ENCODE peak calls at places on chromosomes 12 and 14, in five cellular contexts. S, K, H, U and A are unnamed samples.

GRCh38 chr14:70726651-70727375 is 82.5 kb downstream of the MAP3K9 start:
- DNase-seq in S (no peak), K (no peak), H (no peak), U (no peak), A (no peak)

GRCh38 chr12:54126696-54127537 is 61.9 kb downstream of the SMUG1 start:
- DNase-seq in S (no peak), K (peak), H (peak), U (no peak), A (no peak)

GRCh38 chr14:85087201-85087600 is 442.7 kb upstream of the FLRT2 start:
- DNase-seq in S (no peak), K (no peak), H (no peak), U (no peak), A (no peak)

GRCh38 chr12:67651380-67651695 is 2.8 kb downstream of the DYRK2 start:
- DNase-seq in S (peak), K (no peak), H (no peak), U (peak), A (peak)

GRCh38 chr14:54225457-54225856 is 171.3 kb upstream of the CDKN3 start:
- DNase-seq in S (no peak), K (no peak), H (no peak), U (no peak), A (no peak)

GRCh38 chr12:125860672-125861288 is 795.5 kb downstream of the AACS start:
- DNase-seq in S (no peak), K (no peak), H (no peak), U (no peak), A (no peak)

GRCh38 chr12:45216297-45216982 is 545 bp downstream of the ANO6 start:
- DNase-seq in S (peak), K (peak), H (peak), U (peak), A (peak)

GRCh38 chr12:131274906-131275305 is 321.2 kb downstream of the ADGRD1 start:
- DNase-seq in S (no peak), K (peak), H (no peak), U (no peak), A (no peak)

GRCh38 chr14:105591052-105591451 is 64.7 kb downstream of the TMEM121 start:
- DNase-seq in S (no peak), K (no peak), H (no peak), U (no peak), A (peak)

GRCh38 chr14:68548194-68549056 is 244.4 kb downstream of the ZFP36L1 start:
- DNase-seq in S (no peak), K (peak), H (peak), U (no peak), A (no peak)

GRCh38 chr12:130661501-130662255 is 54.4 kb downstream of the RIMBP2 start:
- DNase-seq in S (no peak), K (no peak), H (no peak), U (no peak), A (no peak)

GRCh38 chr12:124684971-124685688 is 117.7 kb upstream of the NCOR2 start:
- DNase-seq in S (no peak), K (no peak), H (no peak), U (no peak), A (no peak)

GRCh38 chr12:120332041-120332440 is 4.5 kb upstream of the PLA2G1B start:
- DNase-seq in S (no peak), K (no peak), H (no peak), U (no peak), A (no peak)

GRCh38 chr14:64423987-64424386 is 35.8 kb downstream of the MTHFD1 start:
- DNase-seq in S (no peak), K (no peak), H (no peak), U (no peak), A (no peak)

GRCh38 chr12:48937170-48937569 is 11.9 kb upstream of the FKBP11 start:
- DNase-seq in S (no peak), K (no peak), H (no peak), U (no peak), A (no peak)

GRCh38 chr12:53378705-53379388 is 1.1 kb upstream of the SP1 start:
- DNase-seq in S (no peak), K (peak), H (no peak), U (no peak), A (no peak)

GRCh38 chr12:43761535-43761934 is 2.8 kb downstream of the IRAK4 start:
- DNase-seq in S (no peak), K (no peak), H (no peak), U (no peak), A (no peak)

GRCh38 chr14:94115068-94115591 is 4.6 kb downstream of the IFI27 start:
- DNase-seq in S (no peak), K (no peak), H (peak), U (peak), A (no peak)

GRCh38 chr12:124583854-124584253 is 16.4 kb upstream of the NCOR2 start:
- DNase-seq in S (no peak), K (no peak), H (no peak), U (no peak), A (no peak)

GRCh38 chr14:85415015-85415712 is 114.8 kb upstream of the FLRT2 start:
- DNase-seq in S (no peak), K (no peak), H (no peak), U (peak), A (no peak)

GRCh38 chr14:21087294-21088091 is 11.0 kb downstream of the ZNF219 start:
- DNase-seq in S (no peak), K (no peak), H (no peak), U (peak), A (no peak)

GRCh38 chr12:124833693-124834122 is 30.0 kb downstream of the SCARB1 start:
- DNase-seq in S (no peak), K (no peak), H (no peak), U (no peak), A (no peak)

GRCh38 chr12:92334552-92334951 is 188.9 kb upstream of the BTG1 start:
- DNase-seq in S (no peak), K (no peak), H (no peak), U (no peak), A (no peak)

GRCh38 chr14:91392623-91393303 is 24.9 kb downstream of the CCDC88C start:
- DNase-seq in S (no peak), K (peak), H (no peak), U (no peak), A (no peak)

GRCh38 chr12:9721394-9722092 is 11.4 kb downstream of the CLECL1 start:
- DNase-seq in S (peak), K (no peak), H (no peak), U (peak), A (no peak)

GRCh38 chr14:91246051-91246852 is 1.7 kb upstream of the GPR68 start:
- DNase-seq in S (no peak), K (peak), H (no peak), U (no peak), A (no peak)

GRCh38 chr14:50828738-50829471 is 2.1 kb downstream of the NIN start:
- DNase-seq in S (no peak), K (no peak), H (no peak), U (no peak), A (no peak)

GRCh38 chr12:126434412-126434811 is 1369.2 kb downstream of the AACS start:
- DNase-seq in S (no peak), K (no peak), H (no peak), U (no peak), A (no peak)

GRCh38 chr14:61602733-61603077 is 92.6 kb upstream of the HIF1A start:
- DNase-seq in S (no peak), K (no peak), H (no peak), U (no peak), A (no peak)

GRCh38 chr14:79136437-79137430 is 966.6 kb downstream of the NRXN3 start:
- DNase-seq in S (no peak), K (no peak), H (no peak), U (no peak), A (no peak)

GRCh38 chr12:49201595-49202295 is 12.9 kb upstream of the TUBA1A start:
- DNase-seq in S (no peak), K (no peak), H (no peak), U (peak), A (no peak)

GRCh38 chr12:11559941-11560340 is 89.5 kb upstream of the ETV6 start:
- DNase-seq in S (no peak), K (no peak), H (no peak), U (no peak), A (no peak)

GRCh38 chr12:11555743-11556625 is 93.5 kb upstream of the ETV6 start:
- DNase-seq in S (no peak), K (no peak), H (no peak), U (no peak), A (no peak)

GRCh38 chr12:11555195-11555594 is 94.3 kb upstream of the ETV6 start:
- DNase-seq in S (no peak), K (no peak), H (no peak), U (no peak), A (no peak)

GRCh38 chr12:11553871-11554533 is 95.5 kb upstream of the ETV6 start:
- DNase-seq in S (peak), K (no peak), H (no peak), U (peak), A (peak)
- TF ChIP-seq CTCF in S (peak), K (peak), H (peak), U (peak), A (peak)

DNA sequence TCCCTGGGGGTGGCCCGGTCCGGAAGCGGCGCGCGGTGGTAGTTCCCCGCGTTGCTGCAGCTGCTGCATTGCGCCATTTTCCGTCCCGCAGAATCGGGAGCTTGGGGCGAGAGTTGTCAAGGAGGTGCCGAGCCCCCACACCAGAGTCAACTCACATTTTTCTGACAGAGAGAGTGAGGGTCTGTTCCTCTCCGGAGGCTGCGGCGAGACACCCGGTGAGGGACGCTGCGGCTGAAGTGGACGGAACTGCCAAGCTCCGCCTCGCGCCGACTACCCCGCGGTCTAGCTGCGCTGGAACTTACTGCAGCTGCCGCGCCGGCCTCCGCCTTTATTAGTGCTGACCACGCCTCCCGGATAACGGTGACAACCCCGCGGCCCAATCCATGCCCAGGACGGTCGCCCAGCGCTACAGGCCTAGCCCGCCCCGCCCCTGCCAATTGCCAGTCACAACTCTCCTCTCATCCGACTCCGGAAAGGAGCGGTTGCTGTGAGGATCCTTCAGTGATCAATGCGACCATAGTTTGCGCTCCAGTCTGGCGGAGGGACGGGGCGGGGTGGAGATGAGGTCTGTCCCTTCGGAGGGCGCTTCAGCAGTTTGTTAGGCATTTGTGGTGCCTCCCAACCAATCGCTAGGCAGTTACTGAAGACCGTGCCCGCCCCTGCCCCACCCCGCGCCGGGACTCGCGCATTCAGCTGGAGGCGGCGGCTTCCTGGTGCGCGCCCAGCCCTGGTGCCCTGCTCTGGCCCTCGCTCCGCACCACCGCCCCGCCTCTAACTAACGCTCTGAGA is at the start of gene VAMP1:
- DNase-seq in S (peak), K (peak), H (peak), U (peak), A (peak)
- TF ChIP-seq CTCF in S (no peak), K (no peak), H (no peak), U (no peak), A (no peak)

GRCh38 chr12:113152835-113153814 is 3.6 kb downstream of the CFAP73 start:
- DNase-seq in S (peak), K (peak), H (peak), U (peak), A (peak)
- TF ChIP-seq CTCF in S (peak), K (peak), H (peak), U (peak), A (peak)

DNA sequence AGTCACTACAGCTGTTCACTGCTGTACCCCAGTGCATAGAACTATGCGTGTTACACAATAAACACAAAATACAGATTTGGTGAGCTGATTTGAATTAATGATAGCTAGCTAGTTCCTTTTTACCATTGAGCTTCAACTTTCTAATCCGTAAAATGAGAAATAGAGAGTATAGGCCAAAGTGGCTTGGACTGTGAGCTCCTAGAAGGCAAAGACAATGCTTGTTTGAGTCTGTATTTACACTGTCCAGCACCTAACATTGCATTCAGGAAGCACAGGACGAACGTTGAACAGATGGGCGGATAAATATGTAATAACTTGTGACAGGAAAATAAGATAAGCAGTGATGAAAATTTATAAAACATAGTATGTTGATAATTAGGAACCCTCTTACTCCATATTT is 31.5 kb downstream of the SLC17A8 start:
- DNase-seq in S (no peak), K (no peak), H (no peak), U (no peak), A (no peak)
- TF ChIP-seq CTCF in S (no peak), K (no peak), H (no peak), U (no peak), A (no peak)

DNA sequence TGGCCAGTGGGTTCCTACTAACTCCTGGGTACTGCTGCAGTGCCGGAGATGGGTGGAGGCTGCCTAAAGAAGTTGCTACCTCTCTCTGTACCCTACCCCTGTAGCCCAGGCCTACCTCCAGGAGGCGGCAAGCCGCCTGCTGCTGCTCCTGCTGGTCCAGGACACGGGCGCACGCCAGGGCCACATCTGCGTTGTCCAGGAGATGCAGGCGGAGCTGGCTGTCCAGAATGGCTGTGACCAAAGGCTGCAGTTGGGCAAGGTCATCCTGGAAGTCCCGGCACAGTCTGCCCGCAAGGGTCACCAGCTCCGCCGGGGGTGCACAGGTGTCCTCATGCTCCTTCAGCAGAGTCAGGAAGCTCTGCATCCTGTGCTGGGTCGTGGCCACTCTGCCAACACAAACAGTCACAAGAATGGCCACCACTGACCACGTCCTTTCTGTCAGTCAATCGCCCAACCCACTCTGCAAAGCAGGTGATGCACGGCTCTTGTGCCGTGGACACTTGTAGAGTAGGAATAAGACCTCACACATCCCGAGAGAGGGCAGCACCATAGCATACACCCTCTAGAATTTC is 1.6 kb downstream of the ANHX start:
- DNase-seq in S (no peak), K (no peak), H (no peak), U (no peak), A (peak)
- TF ChIP-seq CTCF in S (no peak), K (no peak), H (no peak), U (no peak), A (no peak)

DNA sequence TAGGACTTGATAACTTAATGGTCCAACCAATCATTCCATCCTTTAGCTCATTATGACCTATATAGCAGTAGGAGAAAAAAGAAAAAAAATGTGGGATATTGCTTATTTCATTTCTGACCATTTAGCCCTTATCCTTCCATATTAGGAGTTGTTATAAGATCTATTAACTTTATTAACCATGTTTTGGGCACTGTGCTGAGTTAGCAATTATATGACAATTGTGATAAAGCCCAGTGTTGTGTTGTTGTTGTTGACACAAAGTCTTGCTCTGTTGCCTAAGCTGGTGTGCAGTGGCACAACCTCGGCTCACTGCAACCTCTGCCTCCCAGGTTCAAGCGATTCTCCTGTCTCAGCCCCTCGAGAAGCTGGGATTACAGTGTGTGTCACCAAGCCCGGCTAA is 569.7 kb upstream of the FOXG1 start:
- DNase-seq in S (no peak), K (no peak), H (no peak), U (no peak), A (no peak)
- TF ChIP-seq CTCF in S (no peak), K (no peak), H (no peak), U (no peak), A (no peak)

GRCh38 chr12:21940549-21940948 is 677 bp downstream of the ABCC9 start:
- DNase-seq in S (no peak), K (no peak), H (no peak), U (peak), A (no peak)
- TF ChIP-seq CTCF in S (no peak), K (no peak), H (no peak), U (no peak), A (no peak)